ENCODE peak calls at places on chromosomes 4 and X, in ten cellular contexts. U, D, O, S, P, N, C, B, G and H are unnamed samples.

GRCh38 chr4:13980317-13980716 is 352.8 kb upstream of the BOD1L1 start:
- DNase-seq in N (no peak), C (no peak), G (no peak), B (no peak), U (no peak), P (no peak), S (no peak), O (no peak), D (peak), H (no peak)

GRCh38 chrX:132843387-132843786 is 115.0 kb downstream of the HS6ST2 start:
- DNase-seq in N (no peak), O (no peak), S (no peak), C (no peak), U (no peak), B (no peak), P (no peak), D (no peak), G (no peak), H (no peak)

GRCh38 chr4:11293866-11294265 is 134.8 kb downstream of the HS3ST1 start:
- DNase-seq in C (no peak), G (no peak), P (no peak), B (no peak), U (no peak), D (no peak), S (no peak), O (no peak), N (no peak), H (no peak)

GRCh38 chr4:161696957-161697356 is 466.8 kb downstream of the FSTL5 start:
- DNase-seq in N (no peak), G (no peak), O (no peak), P (no peak), B (no peak), S (no peak), U (no peak), C (no peak), D (no peak), H (no peak)

GRCh38 chr4:82787342-82787741 is 11.3 kb downstream of the SCD5 start:
- DNase-seq in B (no peak), C (no peak), P (no peak), G (no peak), N (no peak), D (no peak), S (no peak), U (no peak), O (no peak), H (no peak)

GRCh38 chr4:139675156-139675555 is 9.5 kb downstream of the MGST2 start:
- DNase-seq in O (no peak), B (no peak), U (no peak), C (no peak), S (no peak), G (no peak), D (no peak), P (no peak), N (peak), H (no peak)

GRCh38 chr4:2469192-2469984 is 482 bp downstream of the RNF4 start:
- DNase-seq in N (peak), G (peak), S (peak), B (peak), C (no peak), P (peak), D (no peak), O (peak), U (peak), H (peak)

GRCh38 chr4:161522031-161522430 is 641.8 kb downstream of the FSTL5 start:
- DNase-seq in D (no peak), G (no peak), B (no peak), S (no peak), P (no peak), C (peak), O (no peak), N (no peak), U (no peak), H (no peak)

GRCh38 chr4:187309456-187309855 is 585.8 kb upstream of the FAT1 start:
- DNase-seq in G (no peak), S (no peak), C (no peak), B (no peak), P (no peak), N (no peak), U (no peak), D (peak), O (no peak), H (no peak)

GRCh38 chr4:92307886-92308285 is 4.1 kb downstream of the GRID2 start:
- DNase-seq in N (no peak), B (no peak), P (no peak), U (no peak), D (no peak), O (no peak), G (no peak), C (no peak), S (no peak), H (no peak)

GRCh38 chrX:54043696-54044125 is 562 bp downstream of the PHF8 start:
- DNase-seq in N (peak), D (no peak), G (peak), S (peak), C (peak), B (no peak), P (peak), O (peak), U (peak), H (peak)

GRCh38 chrX:29617276-29617675 is 598.1 kb upstream of the MAGEB2 start:
- DNase-seq in C (no peak), B (no peak), O (no peak), S (no peak), G (no peak), N (no peak), P (no peak), U (no peak), D (no peak), H (no peak)

GRCh38 chrX:107678957-107679740 is 50.8 kb downstream of the PRPS1 start:
- DNase-seq in N (peak), D (no peak), B (peak), G (peak), O (peak), S (no peak), P (peak), C (no peak), U (peak), H (peak)

GRCh38 chr4:107890779-107891178 is 40.6 kb upstream of the CYP2U1 start:
- DNase-seq in D (no peak), U (no peak), C (no peak), N (no peak), O (no peak), P (no peak), B (no peak), G (no peak), S (no peak), H (no peak)

GRCh38 chrX:118216488-118216887 is 99.9 kb upstream of the KLHL13 start:
- DNase-seq in N (no peak), O (no peak), G (peak), U (no peak), C (no peak), B (peak), D (no peak), S (no peak), P (no peak), H (no peak)

GRCh38 chrX:20320461-20321159 is 53.9 kb upstream of the RPS6KA3 start:
- DNase-seq in P (no peak), G (peak), U (no peak), C (no peak), B (no peak), S (no peak), N (peak), D (no peak), O (no peak), H (no peak)

GRCh38 chrX:154378059-154378798 is 866 bp upstream of the EMD start:
- DNase-seq in N (peak), O (peak), G (peak), D (no peak), C (peak), S (peak), U (peak), B (peak), P (peak), H (peak)

GRCh38 chr4:156496797-156497196 is 474.8 kb downstream of the PDGFC start:
- DNase-seq in N (no peak), G (no peak), D (no peak), B (no peak), P (no peak), S (no peak), C (no peak), U (no peak), O (no peak), H (no peak)

GRCh38 chrX:23365541-23365940 is 30.9 kb downstream of the PTCHD1 start:
- DNase-seq in U (no peak), G (peak), P (no peak), C (peak), O (no peak), N (no peak), B (no peak), S (no peak), D (no peak), H (no peak)

GRCh38 chr4:143531368-143531767 is 17.9 kb downstream of the SMARCA5 start:
- DNase-seq in O (no peak), N (peak), U (no peak), C (no peak), B (no peak), D (no peak), P (no peak), G (no peak), S (no peak), H (no peak)

GRCh38 chrX:71253253-71254091 is 468 bp downstream of the ZMYM3 start:
- DNase-seq in O (peak), S (peak), P (peak), G (peak), B (no peak), N (peak), D (no peak), U (peak), C (peak), H (peak)

GRCh38 chr4:184279496-184280082 is 61.9 kb upstream of the ENPP6 start:
- DNase-seq in C (no peak), B (no peak), D (no peak), S (no peak), N (no peak), O (no peak), U (no peak), P (no peak), G (no peak), H (no peak)
- H3K27ac ChIP-seq in C (peak), B (no peak), D (no peak), S (no peak), N (peak), O (no peak), U (no peak), P (no peak), G (no peak), H (no peak)

GRCh38 chrX:110213183-110213582 is 104.7 kb downstream of the AMMECR1 start:
- DNase-seq in U (no peak), P (no peak), S (no peak), G (no peak), O (no peak), N (no peak), D (no peak), C (no peak), B (no peak), H (no peak)

GRCh38 chrX:110210417-110211139 is 107.3 kb downstream of the AMMECR1 start:
- DNase-seq in B (no peak), C (no peak), P (no peak), O (no peak), U (no peak), N (no peak), D (peak), G (no peak), S (no peak), H (no peak)

GRCh38 chrX:110214684-110215083 is 103.2 kb downstream of the AMMECR1 start:
- DNase-seq in G (no peak), O (no peak), N (no peak), D (no peak), S (no peak), U (no peak), P (no peak), C (no peak), B (no peak), H (no peak)

GRCh38 chrX:110211340-110211739 is 106.5 kb downstream of the AMMECR1 start:
- DNase-seq in G (no peak), N (no peak), C (no peak), P (no peak), B (no peak), U (no peak), O (no peak), D (no peak), S (no peak), H (no peak)

DNA sequence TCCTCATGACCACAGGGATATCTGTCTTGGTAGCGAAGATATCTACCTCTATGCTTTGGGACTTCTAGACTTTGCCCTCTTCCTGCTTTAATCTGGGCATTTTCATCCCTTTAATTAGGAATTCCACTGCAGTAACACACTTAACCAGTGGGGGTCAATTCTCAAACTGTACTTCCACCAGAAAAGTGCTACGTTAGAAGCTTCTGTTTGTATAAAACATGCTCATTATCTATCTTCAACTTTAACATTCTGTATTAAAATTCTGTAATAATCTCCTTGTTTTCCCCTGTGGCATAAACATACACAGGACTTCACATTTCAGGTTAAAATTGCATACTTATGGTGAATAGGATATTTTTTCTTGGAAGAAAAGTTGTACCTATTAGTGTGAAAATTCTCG is 105.6 kb downstream of the AMMECR1 start:
- DNase-seq in P (no peak), N (no peak), G (no peak), U (no peak), S (no peak), C (no peak), O (no peak), D (no peak), B (no peak), H (no peak)
- TF ChIP-seq CTCF in P (no peak), N (peak), G (no peak), U (no peak), S (no peak), C (no peak), O (no peak), D (peak), B (peak), H (no peak)

DNA sequence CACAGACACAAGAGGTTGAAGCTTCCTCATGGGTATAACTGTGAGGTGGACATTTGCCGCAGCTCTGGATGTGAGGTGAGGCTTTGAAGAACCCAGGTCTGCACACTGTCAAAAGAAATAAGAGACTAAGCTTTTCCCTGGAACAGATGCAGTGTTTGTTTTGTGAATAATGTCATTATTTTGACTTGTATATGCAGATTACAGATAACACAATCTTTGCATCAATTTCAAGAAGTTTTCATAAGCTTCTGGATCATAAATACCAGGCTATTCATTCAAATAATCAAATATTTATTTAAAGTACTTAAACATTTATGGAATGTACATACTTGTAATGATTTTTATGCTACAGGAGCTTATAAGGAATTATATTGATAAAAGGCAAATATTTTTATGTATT is 174.8 kb downstream of the EPHA5 start:
- DNase-seq in O (no peak), C (no peak), S (no peak), D (no peak), B (no peak), N (no peak), P (no peak), U (no peak), G (no peak), H (no peak)
- H3K27ac ChIP-seq in O (no peak), C (no peak), S (no peak), D (no peak), B (no peak), N (no peak), P (no peak), U (no peak), G (no peak), H (no peak)

GRCh38 chr4:165402375-165402774 is 23.6 kb downstream of the CPE start:
- DNase-seq in U (no peak), P (no peak), C (no peak), O (no peak), G (no peak), B (no peak), N (no peak), S (no peak), D (no peak), H (no peak)

GRCh38 chr4:165404696-165405095 is 25.9 kb downstream of the CPE start:
- DNase-seq in N (no peak), U (no peak), D (no peak), S (no peak), G (no peak), P (no peak), C (no peak), B (no peak), O (no peak), H (no peak)

GRCh38 chr4:165398570-165398969 is 19.8 kb downstream of the CPE start:
- DNase-seq in D (no peak), C (peak), U (no peak), S (no peak), B (no peak), N (peak), G (peak), O (no peak), P (no peak), H (no peak)

GRCh38 chr4:165404080-165404479 is 25.3 kb downstream of the CPE start:
- DNase-seq in D (no peak), N (no peak), P (no peak), C (no peak), U (no peak), S (no peak), G (no peak), B (no peak), O (no peak), H (no peak)

GRCh38 chr4:165403667-165404066 is 24.9 kb downstream of the CPE start:
- DNase-seq in B (no peak), U (no peak), D (no peak), S (no peak), N (no peak), P (no peak), G (no peak), C (peak), O (no peak), H (no peak)
- TF ChIP-seq CTCF in B (no peak), U (no peak), D (no peak), S (no peak), N (no peak), P (no peak), G (no peak), C (no peak), O (no peak), H (no peak)

DNA sequence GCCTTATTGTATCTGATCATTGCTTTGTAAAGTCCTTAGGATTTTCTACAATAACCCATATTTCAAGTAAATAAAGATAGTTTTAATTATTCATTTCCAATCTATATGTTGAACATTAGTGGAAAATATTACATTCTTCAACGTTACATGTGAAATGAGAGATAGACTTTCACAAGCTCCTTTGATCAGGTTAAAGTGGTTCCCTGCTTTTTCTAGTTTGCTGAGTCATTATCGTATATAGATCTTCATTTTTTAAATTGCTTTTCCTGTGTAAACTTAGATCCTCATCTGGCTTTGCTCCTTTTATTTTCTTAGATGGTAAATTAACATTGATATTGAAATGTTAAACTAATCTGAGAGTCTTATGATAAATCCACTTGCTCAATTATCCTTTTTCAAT is 599.0 kb downstream of the TRAM1L1 start:
- DNase-seq in B (no peak), U (no peak), C (no peak), D (no peak), P (no peak), N (no peak), G (no peak), S (no peak), O (no peak), H (no peak)
- H3K27ac ChIP-seq in B (no peak), U (no peak), C (no peak), D (no peak), P (no peak), N (no peak), G (no peak), S (no peak), O (no peak), H (no peak)

DNA sequence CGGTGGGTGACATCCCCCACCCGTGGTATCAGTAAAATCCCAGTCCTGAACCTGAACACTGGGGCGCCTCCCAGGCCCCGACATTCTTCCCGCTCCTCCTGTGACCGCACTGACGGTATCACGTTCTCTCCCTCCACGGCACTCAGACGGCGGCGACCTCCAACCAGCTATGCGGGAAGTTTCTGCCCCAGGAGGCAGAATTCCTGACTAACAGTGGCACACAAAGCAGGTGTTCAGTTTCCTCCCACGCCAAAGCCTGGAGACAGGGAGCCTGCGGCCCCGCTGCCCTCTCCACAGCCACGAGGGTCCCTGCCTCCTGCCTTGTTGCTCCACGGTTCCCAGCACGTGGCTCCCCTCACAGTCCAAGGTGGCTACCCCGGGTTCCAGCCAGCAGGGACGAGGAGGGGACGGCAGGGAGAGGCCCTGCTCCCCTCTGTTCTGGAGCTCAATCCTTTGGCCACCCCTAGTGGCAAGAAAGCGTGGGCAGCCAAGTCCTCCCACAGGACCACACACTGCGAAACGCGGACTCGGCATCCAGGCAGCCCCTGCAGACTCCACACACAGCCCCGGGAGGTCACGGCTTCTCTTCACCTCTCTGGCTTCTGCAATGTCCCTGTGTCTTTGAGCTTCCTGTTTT is 15.2 kb downstream of the CTBP1 start:
- DNase-seq in S (peak), U (peak), P (peak), D (no peak), C (no peak), G (no peak), N (no peak), B (peak), O (peak), H (peak)
- TF ChIP-seq CTCF in S (no peak), U (no peak), P (peak), D (peak), C (peak), G (no peak), N (peak), B (peak), O (peak), H (peak)

GRCh38 chr4:74117024-74117534 is 18.1 kb upstream of the CXCL2 start:
- DNase-seq in C (no peak), S (peak), G (peak), P (no peak), U (peak), D (peak), O (peak), B (no peak), N (no peak), H (peak)
- H3K27ac ChIP-seq in C (peak), S (peak), G (peak), P (peak), U (peak), D (peak), O (peak), B (no peak), N (no peak), H (peak)

GRCh38 chr4:182788197-182788596 is 129.0 kb downstream of the DCTD start:
- DNase-seq in B (no peak), G (no peak), N (no peak), P (no peak), U (no peak), C (no peak), D (no peak), O (no peak), S (no peak), H (no peak)
- TF ChIP-seq CTCF in B (no peak), G (no peak), N (no peak), P (no peak), U (no peak), C (no peak), D (no peak), O (no peak), S (no peak), H (no peak)